ENCODE peak calls at places on chromosomes 4 and X, in seven cellular contexts. C is OCI-LY7, P is tibial artery, B is psoas muscle, L is fibroblast of pulmonary artery, Q is uterus, T is PC-3. U is an unnamed sample.

GRCh38 chr4:38654273-38654672 is 9.7 kb upstream of the KLF3 start:
- DNase-seq in C (no peak), P (no peak), B (no peak), L (no peak), Q (no peak), T (no peak), U (no peak)

GRCh38 chrX:44003975-44004374 is 30.8 kb upstream of the NDP start:
- DNase-seq in C (no peak), P (no peak), B (no peak), L (peak), Q (no peak), T (no peak), U (no peak)

GRCh38 chrX:57453901-57454300 is 137.9 kb upstream of the ZXDB start:
- DNase-seq in C (peak), P (no peak), B (no peak), L (peak), Q (no peak), T (peak), U (no peak)

GRCh38 chrX:143768976-143769375 is 48.4 kb upstream of the SPANXN2 start:
- DNase-seq in C (no peak), P (no peak), B (no peak), L (peak), Q (no peak), T (peak), U (no peak)

GRCh38 chr4:80197601-80198444 is 520 bp downstream of the PRDM8 start:
- DNase-seq in C (no peak), P (no peak), B (no peak), L (peak), Q (no peak), T (no peak), U (no peak)

GRCh38 chr4:68732653-68733466 is 62.4 kb upstream of the UGT2B15 start:
- DNase-seq in C (no peak), P (no peak), B (no peak), L (no peak), Q (no peak), T (no peak), U (peak)

GRCh38 chr4:8303485-8304281 is 34.1 kb downstream of the HTRA3 start:
- DNase-seq in C (no peak), P (peak), B (no peak), L (peak), Q (peak), T (peak), U (peak)

GRCh38 chrX:151902813-151903591 is 9.7 kb upstream of the MAGEA4 start:
- DNase-seq in C (no peak), P (peak), B (peak), L (peak), Q (peak), T (peak), U (peak)

GRCh38 chr4:184825394-184826314 is at the start of gene ACSL1:
- DNase-seq in C (peak), P (peak), B (peak), L (peak), Q (peak), T (peak), U (peak)

GRCh38 chr4:87423313-87424031 is 1.1 kb downstream of the NUDT9 start:
- DNase-seq in C (peak), P (no peak), B (no peak), L (no peak), Q (no peak), T (no peak), U (no peak)

GRCh38 chr4:69828828-69829227 is 31.1 kb downstream of the SULT1E1 start:
- DNase-seq in C (no peak), P (no peak), B (no peak), L (peak), Q (no peak), T (no peak), U (no peak)

GRCh38 chr4:2357821-2358745 is 60.4 kb downstream of the ZFYVE28 start:
- DNase-seq in C (no peak), P (peak), B (no peak), L (no peak), Q (no peak), T (no peak), U (no peak)

GRCh38 chr4:107219681-107220080 is 183.6 kb upstream of the DKK2 start:
- DNase-seq in C (no peak), P (no peak), B (no peak), L (peak), Q (no peak), T (no peak), U (no peak)

GRCh38 chr4:99710020-99710419 is 52.4 kb upstream of the C4orf54 start:
- DNase-seq in C (no peak), P (no peak), B (no peak), L (no peak), Q (no peak), T (peak), U (no peak)

GRCh38 chr4:23945521-23946017 is 55.7 kb upstream of the PPARGC1A start:
- DNase-seq in C (no peak), P (no peak), B (peak), L (peak), Q (no peak), T (peak), U (peak)

GRCh38 chr4:105472871-105473339 is 957 bp downstream of the PPA2 start:
- DNase-seq in C (no peak), P (no peak), B (no peak), L (no peak), Q (no peak), T (peak), U (no peak)

GRCh38 chr4:143241892-143242291 is 57.2 kb downstream of the USP38 start:
- DNase-seq in C (peak), P (no peak), B (no peak), L (peak), Q (no peak), T (peak), U (peak)

GRCh38 chr4:184548321-184548650 is 73.9 kb upstream of the IRF2 start:
- DNase-seq in C (no peak), P (no peak), B (no peak), L (no peak), Q (no peak), T (no peak), U (no peak)

GRCh38 chr4:5683566-5683965 is 24.8 kb downstream of the EVC2 start:
- DNase-seq in C (no peak), P (no peak), B (no peak), L (no peak), Q (no peak), T (no peak), U (no peak)

GRCh38 chr4:165355900-165356300 is 22.9 kb upstream of the CPE start:
- DNase-seq in C (peak), P (no peak), B (no peak), L (no peak), Q (no peak), T (peak), U (peak)

GRCh38 chr4:140052050-140052449 is 101.9 kb downstream of the MAML3 start:
- DNase-seq in C (peak), P (no peak), B (peak), L (peak), Q (peak), T (peak), U (peak)

GRCh38 chr4:113700602-113701150 is 60.9 kb downstream of the CAMK2D start:
- DNase-seq in C (no peak), P (no peak), B (no peak), L (no peak), Q (no peak), T (no peak), U (peak)

GRCh38 chr4:183139058-183139740 is 40.1 kb downstream of the WWC2 start:
- DNase-seq in C (no peak), P (no peak), B (no peak), L (peak), Q (no peak), T (no peak), U (no peak)

GRCh38 chr4:79088991-79089705 is 149.9 kb upstream of the PAQR3 start:
- DNase-seq in C (no peak), P (no peak), B (no peak), L (no peak), Q (no peak), T (no peak), U (no peak)

GRCh38 chr4:137707221-137707620 is 174.9 kb upstream of the PCDH18 start:
- DNase-seq in C (no peak), P (no peak), B (no peak), L (peak), Q (no peak), T (no peak), U (no peak)

GRCh38 chrX:40097492-40098263 is at the start of gene BCOR:
- DNase-seq in C (peak), P (peak), B (peak), L (peak), Q (peak), T (peak), U (peak)

GRCh38 chr4:145177511-145177905 is 2.9 kb downstream of the OTUD4 start:
- DNase-seq in C (no peak), P (no peak), B (no peak), L (peak), Q (peak), T (peak), U (peak)

GRCh38 chr4:99816611-99817309 is at the start of gene DAPP1:
- DNase-seq in C (peak), P (peak), B (peak), L (no peak), Q (no peak), T (peak), U (peak)

GRCh38 chr4:70703695-70704332 is 15.5 kb downstream of the UTP3 start:
- DNase-seq in C (peak), P (no peak), B (no peak), L (peak), Q (no peak), T (peak), U (peak)

DNA sequence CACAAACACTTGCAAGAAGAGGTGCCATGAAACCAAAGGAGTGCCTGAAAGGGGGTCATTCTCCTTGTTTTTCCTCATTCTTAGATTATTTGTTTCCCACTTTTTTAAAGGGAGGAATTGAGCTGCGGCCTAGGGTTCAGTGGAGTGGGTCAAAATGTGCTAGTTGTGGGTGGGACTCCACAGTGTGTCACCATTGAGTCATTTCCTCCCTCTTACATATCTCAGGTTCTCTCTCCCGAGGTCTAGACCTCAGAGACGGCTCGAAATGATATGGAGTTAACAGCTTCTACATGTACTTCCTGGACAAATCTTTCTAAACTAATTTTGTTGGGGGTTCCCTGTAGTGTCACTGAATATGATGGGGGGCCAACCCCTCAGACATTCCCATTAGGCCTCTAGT is 328.4 kb upstream of the SPANXN1 start:
- DNase-seq in C (no peak), P (no peak), B (no peak), L (no peak), Q (no peak), T (no peak), U (no peak)
- H3K4me3 ChIP-seq in C (no peak), P (no peak), B (no peak), L (no peak), Q (no peak), T (no peak), U (no peak)

GRCh38 chr4:133147365-133147821 is 1.7 kb upstream of the PCDH10 start:
- DNase-seq in C (no peak), P (peak), B (no peak), L (peak), Q (no peak), T (peak), U (peak)

GRCh38 chr4:133145758-133146157 is 3.3 kb upstream of the PCDH10 start:
- DNase-seq in C (no peak), P (no peak), B (no peak), L (no peak), Q (no peak), T (no peak), U (no peak)

GRCh38 chr4:133147922-133148689 is 988 bp upstream of the PCDH10 start:
- DNase-seq in C (no peak), P (peak), B (no peak), L (peak), Q (peak), T (peak), U (peak)

GRCh38 chr4:133146192-133146573 is 2.9 kb upstream of the PCDH10 start:
- DNase-seq in C (no peak), P (no peak), B (no peak), L (no peak), Q (no peak), T (no peak), U (no peak)

GRCh38 chr4:133146574-133147198 is 2.4 kb upstream of the PCDH10 start:
- DNase-seq in C (no peak), P (peak), B (no peak), L (peak), Q (peak), T (peak), U (peak)
- H3K4me3 ChIP-seq in C (no peak), P (peak), B (peak), L (peak), Q (peak), T (peak), U (peak)

GRCh38 chr4:40531636-40532023 is 98.0 kb downstream of the RBM47 start:
- DNase-seq in C (no peak), P (no peak), B (no peak), L (no peak), Q (no peak), T (no peak), U (no peak)

GRCh38 chr4:40530961-40531635 is 98.6 kb downstream of the RBM47 start:
- DNase-seq in C (no peak), P (no peak), B (no peak), L (no peak), Q (no peak), T (no peak), U (no peak)

GRCh38 chr4:40540801-40541200 is 88.9 kb downstream of the RBM47 start:
- DNase-seq in C (no peak), P (no peak), B (no peak), L (peak), Q (no peak), T (no peak), U (no peak)

DNA sequence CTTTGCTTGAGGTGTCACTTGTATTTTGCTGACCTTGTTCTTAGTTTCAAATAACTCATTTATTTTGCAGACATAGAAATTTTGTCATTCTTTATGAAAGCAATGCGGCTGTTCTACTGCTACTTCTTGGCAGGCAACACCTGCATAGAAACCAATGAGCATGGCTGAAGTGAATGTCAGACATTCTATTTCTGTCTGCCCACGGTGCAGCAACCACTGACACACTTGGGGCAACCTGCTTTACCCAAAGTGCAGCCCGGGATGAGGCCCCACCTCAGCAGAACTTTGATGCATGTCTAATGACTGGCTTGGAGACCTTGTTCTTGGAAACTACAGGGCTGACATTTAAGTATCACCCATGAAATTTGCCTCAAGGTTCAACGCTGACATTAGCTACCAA is 93.6 kb downstream of the RBM47 start:
- DNase-seq in C (peak), P (no peak), B (no peak), L (no peak), Q (no peak), T (no peak), U (no peak)
- H3K4me3 ChIP-seq in C (peak), P (no peak), B (no peak), L (no peak), Q (no peak), T (no peak), U (no peak)

GRCh38 chrX:140501940-140502468 is 2.9 kb downstream of the SOX3 start:
- DNase-seq in C (no peak), P (no peak), B (no peak), L (no peak), Q (no peak), T (no peak), U (no peak)

GRCh38 chrX:140503230-140503585 is 1.7 kb downstream of the SOX3 start:
- DNase-seq in C (no peak), P (no peak), B (no peak), L (no peak), Q (no peak), T (no peak), U (no peak)

GRCh38 chrX:140504371-140505324 is at the start of gene SOX3:
- DNase-seq in C (no peak), P (no peak), B (no peak), L (no peak), Q (no peak), T (no peak), U (no peak)

GRCh38 chrX:140502491-140503229 is 2.2 kb downstream of the SOX3 start:
- DNase-seq in C (no peak), P (no peak), B (no peak), L (no peak), Q (no peak), T (no peak), U (no peak)

GRCh38 chrX:140503714-140504351 is 1.0 kb downstream of the SOX3 start:
- DNase-seq in C (no peak), P (no peak), B (peak), L (peak), Q (no peak), T (no peak), U (peak)
- H3K4me3 ChIP-seq in C (no peak), P (peak), B (peak), L (no peak), Q (peak), T (no peak), U (no peak)

GRCh38 chrX:112837531-112837930 is 3.1 kb downstream of the AMOT start:
- DNase-seq in C (no peak), P (no peak), B (no peak), L (no peak), Q (no peak), T (no peak), U (no peak)

GRCh38 chrX:112832481-112833095 is 8.0 kb downstream of the AMOT start:
- DNase-seq in C (no peak), P (no peak), B (no peak), L (no peak), Q (no peak), T (peak), U (peak)

GRCh38 chrX:112830540-112830939 is 10.1 kb downstream of the AMOT start:
- DNase-seq in C (no peak), P (no peak), B (no peak), L (no peak), Q (no peak), T (no peak), U (no peak)

GRCh38 chrX:112834976-112835375 is 5.7 kb downstream of the AMOT start:
- DNase-seq in C (no peak), P (no peak), B (no peak), L (no peak), Q (no peak), T (no peak), U (no peak)

DNA sequence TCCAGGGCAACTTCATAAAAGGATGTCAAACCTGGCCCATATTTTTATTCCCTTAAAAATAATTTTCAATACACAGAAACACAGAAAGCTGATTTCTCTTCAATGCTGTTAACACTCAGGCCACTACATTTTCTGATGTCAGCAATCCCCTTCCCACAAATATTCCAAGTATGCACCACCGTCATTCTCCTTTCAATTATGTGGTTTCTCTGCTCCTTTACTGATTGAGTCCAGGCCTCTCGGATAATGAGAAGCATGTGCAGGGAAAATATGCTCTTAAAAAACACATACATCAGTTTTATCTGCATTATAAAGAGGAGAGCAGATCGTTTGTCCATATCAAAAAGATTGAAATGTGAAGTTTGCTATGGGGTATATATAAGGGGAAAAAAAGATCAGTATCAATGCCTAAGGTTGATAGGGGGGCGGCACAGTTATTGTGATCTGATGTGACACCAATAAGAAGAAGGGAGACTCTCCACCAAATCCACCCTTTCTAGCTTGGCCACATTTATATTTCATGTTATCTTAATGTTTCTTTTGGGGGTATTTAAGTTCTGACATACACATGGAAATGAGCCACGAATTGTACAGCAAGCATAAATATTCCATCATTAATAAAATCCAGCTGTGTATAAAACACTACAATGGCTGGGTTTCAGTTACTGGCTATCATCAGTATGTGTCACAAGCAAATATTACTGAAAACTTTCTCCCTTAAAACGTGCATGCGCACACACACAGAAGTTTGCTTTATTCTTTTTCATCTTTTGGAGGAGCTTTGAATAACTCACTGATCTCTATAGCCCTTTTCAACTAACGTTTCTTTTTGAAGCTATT is 6.4 kb downstream of the AMOT start:
- DNase-seq in C (no peak), P (no peak), B (no peak), L (peak), Q (no peak), T (no peak), U (peak)
- H3K4me3 ChIP-seq in C (no peak), P (no peak), B (peak), L (no peak), Q (no peak), T (no peak), U (no peak)

U was measured in hepatocyte.